ENCODE peak calls at places on chromosomes 16 and 17, in five cellular contexts. One of them, this sample, is unnamed.

GRCh38 chr17:10144976-10145375 is 53.4 kb downstream of the GAS7 start:
- DNase-seq in foreskin keratinocyte: no peak
- DNase-seq in tibial artery: no peak
- DNase-seq in CD4-positive, alpha-beta T cell: no peak
- DNase-seq in HFF-Myc: no peak
- DNase-seq in this sample: no peak

GRCh38 chr16:22711847-22712246 is 102.1 kb upstream of the HS3ST2 start:
- DNase-seq in foreskin keratinocyte: no peak
- DNase-seq in tibial artery: no peak
- DNase-seq in CD4-positive, alpha-beta T cell: no peak
- DNase-seq in HFF-Myc: no peak
- DNase-seq in this sample: no peak

GRCh38 chr17:56786989-56787482 is 46.7 kb downstream of the C17orf67 start:
- DNase-seq in foreskin keratinocyte: peak
- DNase-seq in tibial artery: no peak
- DNase-seq in CD4-positive, alpha-beta T cell: peak
- DNase-seq in HFF-Myc: peak
- DNase-seq in this sample: peak

GRCh38 chr17:1390422-1391367 is 9.3 kb downstream of the YWHAE start:
- DNase-seq in foreskin keratinocyte: no peak
- DNase-seq in tibial artery: no peak
- DNase-seq in CD4-positive, alpha-beta T cell: no peak
- DNase-seq in HFF-Myc: no peak
- DNase-seq in this sample: no peak

GRCh38 chr16:82044585-82044911 is 9.5 kb downstream of the HSD17B2 start:
- DNase-seq in foreskin keratinocyte: no peak
- DNase-seq in tibial artery: no peak
- DNase-seq in CD4-positive, alpha-beta T cell: no peak
- DNase-seq in HFF-Myc: no peak
- DNase-seq in this sample: no peak

GRCh38 chr16:8832383-8833100 is 34.9 kb downstream of the PMM2 start:
- DNase-seq in foreskin keratinocyte: no peak
- DNase-seq in tibial artery: no peak
- DNase-seq in CD4-positive, alpha-beta T cell: no peak
- DNase-seq in HFF-Myc: no peak
- DNase-seq in this sample: no peak

GRCh38 chr16:74749291-74750055 is 25.1 kb downstream of the FA2H start:
- DNase-seq in foreskin keratinocyte: no peak
- DNase-seq in tibial artery: no peak
- DNase-seq in CD4-positive, alpha-beta T cell: no peak
- DNase-seq in HFF-Myc: no peak
- DNase-seq in this sample: no peak

GRCh38 chr16:29820271-29820701 is at the start of gene MVP:
- DNase-seq in foreskin keratinocyte: no peak
- DNase-seq in tibial artery: peak
- DNase-seq in CD4-positive, alpha-beta T cell: peak
- DNase-seq in HFF-Myc: no peak
- DNase-seq in this sample: no peak

GRCh38 chr17:45764479-45764878 is 19.6 kb upstream of the CRHR1 start:
- DNase-seq in foreskin keratinocyte: no peak
- DNase-seq in tibial artery: no peak
- DNase-seq in CD4-positive, alpha-beta T cell: no peak
- DNase-seq in HFF-Myc: no peak
- DNase-seq in this sample: no peak

GRCh38 chr17:38872671-38873385 is 3.0 kb downstream of the LASP1 start:
- DNase-seq in foreskin keratinocyte: no peak
- DNase-seq in tibial artery: no peak
- DNase-seq in CD4-positive, alpha-beta T cell: no peak
- DNase-seq in HFF-Myc: no peak
- DNase-seq in this sample: no peak

GRCh38 chr17:37361543-37361942 is 14.2 kb upstream of the C17orf78 start:
- DNase-seq in foreskin keratinocyte: peak
- DNase-seq in tibial artery: no peak
- DNase-seq in CD4-positive, alpha-beta T cell: no peak
- DNase-seq in HFF-Myc: no peak
- DNase-seq in this sample: no peak

GRCh38 chr17:61997649-61998048 is 67.4 kb downstream of the MED13 start:
- DNase-seq in foreskin keratinocyte: no peak
- DNase-seq in tibial artery: no peak
- DNase-seq in CD4-positive, alpha-beta T cell: no peak
- DNase-seq in HFF-Myc: peak
- DNase-seq in this sample: no peak

GRCh38 chr16:1194665-1195392 is 30.2 kb downstream of the TPSG1 start:
- DNase-seq in foreskin keratinocyte: no peak
- DNase-seq in tibial artery: no peak
- DNase-seq in CD4-positive, alpha-beta T cell: peak
- DNase-seq in HFF-Myc: no peak
- DNase-seq in this sample: no peak

GRCh38 chr16:10558746-10559641 is 21.4 kb downstream of the EMP2 start:
- DNase-seq in foreskin keratinocyte: no peak
- DNase-seq in tibial artery: peak
- DNase-seq in CD4-positive, alpha-beta T cell: no peak
- DNase-seq in HFF-Myc: no peak
- DNase-seq in this sample: no peak

GRCh38 chr16:17360810-17361209 is 110.0 kb downstream of the XYLT1 start:
- DNase-seq in foreskin keratinocyte: no peak
- DNase-seq in tibial artery: no peak
- DNase-seq in CD4-positive, alpha-beta T cell: no peak
- DNase-seq in HFF-Myc: no peak
- DNase-seq in this sample: no peak

GRCh38 chr16:56601325-56601724 is 7.1 kb upstream of the MT2A start:
- DNase-seq in foreskin keratinocyte: no peak
- DNase-seq in tibial artery: no peak
- DNase-seq in CD4-positive, alpha-beta T cell: no peak
- DNase-seq in HFF-Myc: no peak
- DNase-seq in this sample: no peak

GRCh38 chr17:81391268-81391963 is 3.8 kb upstream of the BAHCC1 start:
- DNase-seq in foreskin keratinocyte: no peak
- DNase-seq in tibial artery: no peak
- DNase-seq in CD4-positive, alpha-beta T cell: no peak
- DNase-seq in HFF-Myc: no peak
- DNase-seq in this sample: no peak

GRCh38 chr17:80063815-80064585 is 27.6 kb downstream of the CCDC40 start:
- DNase-seq in foreskin keratinocyte: no peak
- DNase-seq in tibial artery: peak
- DNase-seq in CD4-positive, alpha-beta T cell: no peak
- DNase-seq in HFF-Myc: no peak
- DNase-seq in this sample: peak

GRCh38 chr17:42819939-42820535 is 4.0 kb downstream of the BECN1 start:
- DNase-seq in foreskin keratinocyte: no peak
- DNase-seq in tibial artery: peak
- DNase-seq in CD4-positive, alpha-beta T cell: peak
- DNase-seq in HFF-Myc: no peak
- DNase-seq in this sample: no peak

GRCh38 chr16:52837251-52837650 is 215.4 kb downstream of the CHD9NB start:
- DNase-seq in foreskin keratinocyte: no peak
- DNase-seq in tibial artery: no peak
- DNase-seq in CD4-positive, alpha-beta T cell: no peak
- DNase-seq in HFF-Myc: no peak
- DNase-seq in this sample: no peak

GRCh38 chr16:27978876-27979275 is 84.6 kb downstream of the GSG1L start:
- DNase-seq in foreskin keratinocyte: no peak
- DNase-seq in tibial artery: no peak
- DNase-seq in CD4-positive, alpha-beta T cell: no peak
- DNase-seq in HFF-Myc: no peak
- DNase-seq in this sample: no peak

GRCh38 chr16:69921125-69921524 is 30.0 kb upstream of the CLEC18A start:
- DNase-seq in foreskin keratinocyte: no peak
- DNase-seq in tibial artery: no peak
- DNase-seq in CD4-positive, alpha-beta T cell: no peak
- DNase-seq in HFF-Myc: no peak
- DNase-seq in this sample: no peak

GRCh38 chr17:81043725-81044427 is 8.9 kb downstream of the BAIAP2 start:
- DNase-seq in foreskin keratinocyte: no peak
- DNase-seq in tibial artery: no peak
- DNase-seq in CD4-positive, alpha-beta T cell: no peak
- DNase-seq in HFF-Myc: no peak
- DNase-seq in this sample: peak

GRCh38 chr17:75561927-75562603 is 25.5 kb upstream of the MYO15B start:
- DNase-seq in foreskin keratinocyte: no peak
- DNase-seq in tibial artery: no peak
- DNase-seq in CD4-positive, alpha-beta T cell: no peak
- DNase-seq in HFF-Myc: no peak
- DNase-seq in this sample: no peak

GRCh38 chr16:29148867-29149272 is 164.0 kb downstream of the LAT start:
- DNase-seq in foreskin keratinocyte: no peak
- DNase-seq in tibial artery: peak
- DNase-seq in CD4-positive, alpha-beta T cell: peak
- DNase-seq in HFF-Myc: no peak
- DNase-seq in this sample: no peak

GRCh38 chr17:31919802-31920525 is 16.8 kb upstream of the SUZ12 start:
- DNase-seq in foreskin keratinocyte: no peak
- DNase-seq in tibial artery: no peak
- DNase-seq in CD4-positive, alpha-beta T cell: no peak
- DNase-seq in HFF-Myc: no peak
- DNase-seq in this sample: no peak

DNA sequence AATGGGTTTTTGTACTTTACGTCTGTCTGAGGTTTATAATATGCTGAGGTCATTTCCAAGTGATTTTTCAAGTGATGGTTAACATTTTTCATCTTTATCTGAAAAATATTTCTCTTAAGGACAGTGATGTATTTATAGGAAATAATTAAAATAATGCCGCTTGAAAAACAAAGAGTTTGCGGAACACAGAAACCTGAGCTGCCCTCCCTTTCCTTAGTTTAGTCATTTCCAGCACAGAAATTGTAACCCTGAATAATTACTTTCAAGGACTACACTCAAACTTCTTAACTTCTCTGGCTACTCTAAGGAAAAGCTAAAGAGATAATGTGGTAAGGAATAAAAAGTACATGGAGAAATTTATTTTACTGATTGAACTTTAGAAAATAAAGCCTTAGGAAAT is 54.6 kb downstream of the MRTFB start:
- DNase-seq in foreskin keratinocyte: no peak
- DNase-seq in tibial artery: no peak
- DNase-seq in CD4-positive, alpha-beta T cell: no peak
- DNase-seq in HFF-Myc: no peak
- DNase-seq in this sample: no peak
- TF ChIP-seq CTCF in foreskin keratinocyte: no peak
- TF ChIP-seq CTCF in tibial artery: no peak
- TF ChIP-seq CTCF in CD4-positive, alpha-beta T cell: no peak
- TF ChIP-seq CTCF in HFF-Myc: no peak
- TF ChIP-seq CTCF in this sample: no peak

GRCh38 chr17:14301761-14302401 is 1.0 kb downstream of the HS3ST3B1 start:
- DNase-seq in foreskin keratinocyte: no peak
- DNase-seq in tibial artery: no peak
- DNase-seq in CD4-positive, alpha-beta T cell: peak
- DNase-seq in HFF-Myc: no peak
- DNase-seq in this sample: no peak

GRCh38 chr17:14302421-14303099 is 1.7 kb downstream of the HS3ST3B1 start:
- DNase-seq in foreskin keratinocyte: no peak
- DNase-seq in tibial artery: peak
- DNase-seq in CD4-positive, alpha-beta T cell: peak
- DNase-seq in HFF-Myc: no peak
- DNase-seq in this sample: no peak

GRCh38 chr17:14299261-14300093 is 1.4 kb upstream of the HS3ST3B1 start:
- DNase-seq in foreskin keratinocyte: no peak
- DNase-seq in tibial artery: no peak
- DNase-seq in CD4-positive, alpha-beta T cell: peak
- DNase-seq in HFF-Myc: no peak
- DNase-seq in this sample: no peak

GRCh38 chr17:14300628-14301278 is at the start of gene HS3ST3B1:
- DNase-seq in foreskin keratinocyte: peak
- DNase-seq in tibial artery: peak
- DNase-seq in CD4-positive, alpha-beta T cell: peak
- DNase-seq in HFF-Myc: peak
- DNase-seq in this sample: peak

DNA sequence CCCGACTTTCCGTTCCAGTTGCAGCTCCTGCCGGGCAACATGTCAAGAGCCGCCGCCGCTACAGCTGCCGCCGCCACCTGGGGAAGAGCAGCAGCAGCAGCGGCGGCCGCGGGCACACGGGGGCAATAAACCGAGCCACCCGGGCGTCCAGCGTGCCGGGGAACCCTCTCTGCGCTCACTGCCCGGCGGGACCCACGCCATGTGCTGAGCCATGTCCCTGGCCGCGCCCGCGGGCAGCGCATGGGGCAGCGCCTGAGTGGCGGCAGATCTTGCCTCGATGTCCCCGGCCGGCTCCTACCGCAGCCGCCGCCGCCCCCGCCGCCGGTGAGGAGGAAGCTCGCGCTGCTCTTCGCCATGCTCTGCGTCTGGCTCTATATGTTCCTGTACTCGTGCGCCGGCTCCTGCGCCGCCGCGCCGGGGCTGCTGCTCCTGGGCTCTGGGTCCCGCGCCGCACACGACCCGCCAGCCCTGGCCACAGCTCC is 439 bp downstream of the HS3ST3B1 start:
- DNase-seq in foreskin keratinocyte: no peak
- DNase-seq in tibial artery: no peak
- DNase-seq in CD4-positive, alpha-beta T cell: peak
- DNase-seq in HFF-Myc: no peak
- DNase-seq in this sample: no peak
- TF ChIP-seq CTCF in foreskin keratinocyte: peak
- TF ChIP-seq CTCF in tibial artery: no peak
- TF ChIP-seq CTCF in CD4-positive, alpha-beta T cell: peak
- TF ChIP-seq CTCF in HFF-Myc: no peak
- TF ChIP-seq CTCF in this sample: no peak

GRCh38 chr17:44487170-44487569 is 16.0 kb downstream of the GPATCH8 start:
- DNase-seq in foreskin keratinocyte: no peak
- DNase-seq in tibial artery: no peak
- DNase-seq in CD4-positive, alpha-beta T cell: no peak
- DNase-seq in HFF-Myc: no peak
- DNase-seq in this sample: no peak

GRCh38 chr17:44493339-44493738 is 9.9 kb downstream of the GPATCH8 start:
- DNase-seq in foreskin keratinocyte: no peak
- DNase-seq in tibial artery: no peak
- DNase-seq in CD4-positive, alpha-beta T cell: no peak
- DNase-seq in HFF-Myc: no peak
- DNase-seq in this sample: no peak

GRCh38 chr17:44492706-44493272 is 10.4 kb downstream of the GPATCH8 start:
- DNase-seq in foreskin keratinocyte: no peak
- DNase-seq in tibial artery: no peak
- DNase-seq in CD4-positive, alpha-beta T cell: no peak
- DNase-seq in HFF-Myc: no peak
- DNase-seq in this sample: no peak

GRCh38 chr17:44489581-44489980 is 13.6 kb downstream of the GPATCH8 start:
- DNase-seq in foreskin keratinocyte: no peak
- DNase-seq in tibial artery: no peak
- DNase-seq in CD4-positive, alpha-beta T cell: no peak
- DNase-seq in HFF-Myc: no peak
- DNase-seq in this sample: no peak
- TF ChIP-seq CTCF in foreskin keratinocyte: no peak
- TF ChIP-seq CTCF in tibial artery: no peak
- TF ChIP-seq CTCF in CD4-positive, alpha-beta T cell: no peak
- TF ChIP-seq CTCF in HFF-Myc: no peak
- TF ChIP-seq CTCF in this sample: no peak

GRCh38 chr17:50864747-50865059 is 1.5 kb downstream of the TOB1 start:
- DNase-seq in foreskin keratinocyte: no peak
- DNase-seq in tibial artery: no peak
- DNase-seq in CD4-positive, alpha-beta T cell: no peak
- DNase-seq in HFF-Myc: no peak
- DNase-seq in this sample: no peak
- TF ChIP-seq CTCF in foreskin keratinocyte: no peak
- TF ChIP-seq CTCF in tibial artery: no peak
- TF ChIP-seq CTCF in CD4-positive, alpha-beta T cell: no peak
- TF ChIP-seq CTCF in HFF-Myc: no peak
- TF ChIP-seq CTCF in this sample: peak